ENCODE peak calls at places on chromosome 14, in five cellular contexts. One of them, this sample, is unnamed.

GRCh38 chr14:93099187-93099586 is 16.5 kb downstream of the ITPK1 start:
- DNase-seq in spleen: no peak
- DNase-seq in lower leg skin: no peak
- DNase-seq in AG04450: no peak
- DNase-seq in MCF 10A: no peak
- DNase-seq in this sample: no peak

GRCh38 chr14:85978851-85979250 is 448.9 kb downstream of the FLRT2 start:
- DNase-seq in spleen: no peak
- DNase-seq in lower leg skin: no peak
- DNase-seq in AG04450: no peak
- DNase-seq in MCF 10A: no peak
- DNase-seq in this sample: no peak

GRCh38 chr14:68842298-68842697 is 49.4 kb upstream of the ZFP36L1 start:
- DNase-seq in spleen: no peak
- DNase-seq in lower leg skin: no peak
- DNase-seq in AG04450: no peak
- DNase-seq in MCF 10A: no peak
- DNase-seq in this sample: no peak

GRCh38 chr14:78612666-78613065 is 442.5 kb downstream of the NRXN3 start:
- DNase-seq in spleen: no peak
- DNase-seq in lower leg skin: no peak
- DNase-seq in AG04450: no peak
- DNase-seq in MCF 10A: no peak
- DNase-seq in this sample: no peak

GRCh38 chr14:61643546-61643945 is 51.8 kb upstream of the HIF1A start:
- DNase-seq in spleen: no peak
- DNase-seq in lower leg skin: no peak
- DNase-seq in AG04450: no peak
- DNase-seq in MCF 10A: no peak
- DNase-seq in this sample: no peak

GRCh38 chr14:65243766-65244442 is 141.6 kb upstream of the MAX start:
- DNase-seq in spleen: no peak
- DNase-seq in lower leg skin: no peak
- DNase-seq in AG04450: no peak
- DNase-seq in MCF 10A: no peak
- DNase-seq in this sample: no peak

GRCh38 chr14:90883782-90884181 is 67.6 kb upstream of the TTC7B start:
- DNase-seq in spleen: no peak
- DNase-seq in lower leg skin: no peak
- DNase-seq in AG04450: no peak
- DNase-seq in MCF 10A: peak
- DNase-seq in this sample: no peak

GRCh38 chr14:97185186-97185585 is 388.0 kb downstream of the VRK1 start:
- DNase-seq in spleen: no peak
- DNase-seq in lower leg skin: no peak
- DNase-seq in AG04450: no peak
- DNase-seq in MCF 10A: peak
- DNase-seq in this sample: peak

GRCh38 chr14:75578099-75578785 is at the start of gene FLVCR2:
- DNase-seq in spleen: peak
- DNase-seq in lower leg skin: peak
- DNase-seq in AG04450: no peak
- DNase-seq in MCF 10A: peak
- DNase-seq in this sample: peak

GRCh38 chr14:77599894-77600293 is 16.5 kb downstream of the SPTLC2 start:
- DNase-seq in spleen: no peak
- DNase-seq in lower leg skin: no peak
- DNase-seq in AG04450: no peak
- DNase-seq in MCF 10A: no peak
- DNase-seq in this sample: no peak

GRCh38 chr14:77264466-77265186 is 6.4 kb downstream of the NGB start:
- DNase-seq in spleen: peak
- DNase-seq in lower leg skin: no peak
- DNase-seq in AG04450: no peak
- DNase-seq in MCF 10A: no peak
- DNase-seq in this sample: no peak

GRCh38 chr14:39114073-39114838 is at the start of gene GEMIN2:
- DNase-seq in spleen: peak
- DNase-seq in lower leg skin: peak
- DNase-seq in AG04450: peak
- DNase-seq in MCF 10A: peak
- DNase-seq in this sample: peak

GRCh38 chr14:32419429-32419828 is 90.3 kb downstream of the AKAP6 start:
- DNase-seq in spleen: no peak
- DNase-seq in lower leg skin: no peak
- DNase-seq in AG04450: no peak
- DNase-seq in MCF 10A: no peak
- DNase-seq in this sample: no peak

GRCh38 chr14:61254803-61255526 is 26.2 kb downstream of the TMEM30B start:
- DNase-seq in spleen: no peak
- DNase-seq in lower leg skin: no peak
- DNase-seq in AG04450: no peak
- DNase-seq in MCF 10A: no peak
- DNase-seq in this sample: no peak

DNA sequence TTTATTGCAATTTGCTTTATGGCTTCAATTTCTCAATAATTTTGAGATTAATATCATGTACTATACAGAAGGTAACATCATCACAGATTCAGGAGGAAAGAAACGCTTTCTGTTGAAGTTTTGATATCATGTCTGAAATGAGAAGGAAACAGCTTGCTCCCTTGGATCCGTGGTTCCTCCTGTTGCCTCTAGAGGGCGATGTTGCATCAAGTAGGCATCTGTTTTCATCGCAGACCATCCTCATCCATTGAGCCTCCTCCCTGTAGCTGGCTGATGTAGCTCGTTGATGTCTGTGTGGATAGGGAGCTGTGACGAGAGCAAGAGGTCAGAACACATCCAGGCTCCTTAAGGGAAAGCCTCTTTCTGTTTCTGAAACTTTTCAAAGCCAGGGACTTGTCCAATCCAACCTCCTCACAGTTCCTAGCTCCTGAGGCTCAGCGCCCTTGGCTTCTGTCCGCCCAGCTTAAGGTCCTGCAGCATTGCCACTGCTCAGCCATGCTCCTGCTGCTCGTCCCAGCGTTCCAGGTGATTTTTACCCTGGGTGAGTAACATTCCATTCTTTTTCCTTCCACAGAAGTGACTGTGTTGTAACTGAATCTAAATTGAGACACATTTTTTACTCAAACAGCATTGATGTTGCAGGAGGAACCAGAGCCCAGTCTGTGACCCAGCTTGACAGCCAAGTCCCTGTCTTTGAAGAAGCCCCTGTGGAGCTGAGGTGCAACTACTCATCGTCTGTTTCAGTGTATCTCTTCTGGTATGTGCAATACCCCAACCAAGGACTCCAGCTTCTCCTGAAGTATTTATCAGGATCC is 304.8 kb upstream of the OR4E1 start:
- DNase-seq in spleen: peak
- DNase-seq in lower leg skin: no peak
- DNase-seq in AG04450: no peak
- DNase-seq in MCF 10A: peak
- DNase-seq in this sample: peak
- TF ChIP-seq CTCF in spleen: peak
- TF ChIP-seq CTCF in lower leg skin: no peak
- TF ChIP-seq CTCF in AG04450: peak
- TF ChIP-seq CTCF in MCF 10A: peak
- TF ChIP-seq CTCF in this sample: peak

GRCh38 chr14:45284802-45285201 is 31.8 kb upstream of the MIS18BP1 start:
- DNase-seq in spleen: no peak
- DNase-seq in lower leg skin: no peak
- DNase-seq in AG04450: no peak
- DNase-seq in MCF 10A: no peak
- DNase-seq in this sample: no peak

GRCh38 chr14:45290547-45290946 is 37.5 kb upstream of the MIS18BP1 start:
- DNase-seq in spleen: no peak
- DNase-seq in lower leg skin: no peak
- DNase-seq in AG04450: no peak
- DNase-seq in MCF 10A: no peak
- DNase-seq in this sample: no peak

DNA sequence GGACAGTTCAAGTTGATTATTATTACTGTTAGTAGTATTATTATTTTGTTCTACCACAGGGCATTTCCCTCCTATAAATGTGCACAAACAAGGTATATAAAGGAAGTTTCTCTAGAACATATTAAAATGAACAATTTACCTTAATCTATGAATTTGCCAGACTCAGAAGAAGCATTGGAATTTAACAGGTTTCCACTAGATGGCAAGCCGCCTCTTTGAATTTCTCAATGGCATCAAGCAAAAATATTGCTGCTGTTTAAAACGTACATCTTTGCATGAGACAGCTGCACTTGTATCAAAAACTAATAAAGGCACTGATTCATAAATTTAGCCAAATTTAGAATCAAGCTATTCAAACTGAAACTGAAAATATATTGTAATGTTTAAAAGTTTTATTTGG is 34.6 kb upstream of the MIS18BP1 start:
- DNase-seq in spleen: no peak
- DNase-seq in lower leg skin: no peak
- DNase-seq in AG04450: no peak
- DNase-seq in MCF 10A: peak
- DNase-seq in this sample: no peak
- TF ChIP-seq CTCF in spleen: no peak
- TF ChIP-seq CTCF in lower leg skin: no peak
- TF ChIP-seq CTCF in AG04450: no peak
- TF ChIP-seq CTCF in MCF 10A: peak
- TF ChIP-seq CTCF in this sample: no peak

GRCh38 chr14:34060747-34061050 is 109.8 kb upstream of the EGLN3 start:
- DNase-seq in spleen: no peak
- DNase-seq in lower leg skin: no peak
- DNase-seq in AG04450: no peak
- DNase-seq in MCF 10A: no peak
- DNase-seq in this sample: no peak

GRCh38 chr14:34059037-34059924 is 108.4 kb upstream of the EGLN3 start:
- DNase-seq in spleen: no peak
- DNase-seq in lower leg skin: no peak
- DNase-seq in AG04450: no peak
- DNase-seq in MCF 10A: no peak
- DNase-seq in this sample: no peak

GRCh38 chr14:34062353-34062973 is 111.6 kb upstream of the EGLN3 start:
- DNase-seq in spleen: no peak
- DNase-seq in lower leg skin: no peak
- DNase-seq in AG04450: no peak
- DNase-seq in MCF 10A: no peak
- DNase-seq in this sample: no peak

GRCh38 chr14:34058510-34058909 is 107.6 kb upstream of the EGLN3 start:
- DNase-seq in spleen: no peak
- DNase-seq in lower leg skin: no peak
- DNase-seq in AG04450: no peak
- DNase-seq in MCF 10A: no peak
- DNase-seq in this sample: no peak

GRCh38 chr14:34059925-34060746 is 109.3 kb upstream of the EGLN3 start:
- DNase-seq in spleen: peak
- DNase-seq in lower leg skin: peak
- DNase-seq in AG04450: no peak
- DNase-seq in MCF 10A: peak
- DNase-seq in this sample: peak
- TF ChIP-seq CTCF in spleen: no peak
- TF ChIP-seq CTCF in lower leg skin: no peak
- TF ChIP-seq CTCF in AG04450: peak
- TF ChIP-seq CTCF in MCF 10A: no peak
- TF ChIP-seq CTCF in this sample: peak

DNA sequence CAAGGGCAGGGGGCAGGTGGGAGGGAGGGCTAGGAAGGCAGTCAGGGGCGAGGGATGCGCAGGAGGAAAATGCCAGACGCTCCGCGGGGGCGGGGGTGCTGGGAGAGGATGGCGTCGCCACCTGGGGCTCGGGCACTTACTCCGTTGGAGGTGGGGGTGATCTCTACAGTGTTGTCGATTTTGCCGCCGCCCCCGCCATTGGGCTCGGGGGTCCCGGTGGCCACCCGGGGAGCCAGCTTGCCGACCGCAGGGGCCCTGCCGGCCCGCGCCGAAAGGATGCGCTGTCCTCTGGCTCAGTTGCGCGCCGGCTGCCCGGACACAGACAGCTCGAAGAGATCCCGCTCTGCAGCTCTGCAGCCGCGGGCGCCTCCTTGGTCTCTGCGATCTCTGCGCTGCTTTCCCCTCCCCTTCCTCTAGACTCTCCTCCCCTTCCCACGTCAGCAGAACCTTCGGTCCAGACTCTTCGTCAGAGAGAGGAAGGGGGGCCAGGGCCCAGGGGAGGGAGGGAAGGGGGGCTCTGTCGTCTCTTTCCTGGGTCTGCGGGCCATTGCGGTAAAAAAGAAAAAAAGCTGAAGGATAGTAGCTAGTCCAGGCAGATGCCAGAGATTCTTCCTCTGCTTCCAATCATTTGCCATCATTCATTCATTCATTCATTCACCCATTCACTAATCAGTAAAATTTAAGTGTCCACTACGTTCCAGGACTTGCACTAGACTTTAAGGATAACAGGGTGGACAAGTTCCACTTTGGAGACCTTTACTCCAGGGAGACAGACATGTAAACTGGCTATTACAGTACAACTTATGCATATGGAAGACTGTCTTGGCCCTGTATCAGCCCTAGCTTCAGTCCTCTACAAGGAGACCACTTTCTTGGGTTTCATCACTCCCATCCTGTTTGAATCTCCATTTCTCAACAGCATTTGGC is at the start of gene SLC22A17:
- DNase-seq in spleen: peak
- DNase-seq in lower leg skin: peak
- DNase-seq in AG04450: peak
- DNase-seq in MCF 10A: no peak
- DNase-seq in this sample: peak
- TF ChIP-seq CTCF in spleen: no peak
- TF ChIP-seq CTCF in lower leg skin: no peak
- TF ChIP-seq CTCF in AG04450: peak
- TF ChIP-seq CTCF in MCF 10A: no peak
- TF ChIP-seq CTCF in this sample: no peak

This sample was measured in GM13977.